ENCODE peak calls at places on chromosomes 6 and 20, in eight cellular contexts. One of them, this sample, is unnamed.

GRCh38 chr6:27726620-27727023 is 185.6 kb downstream of the OR2B2 start:
- DNase-seq in HFF-Myc: peak; percentile 31
- DNase-seq in AG09309: no peak
- DNase-seq in lower leg skin: no peak
- DNase-seq in GM23338: peak; percentile 73
- DNase-seq in foreskin fibroblast: no peak
- DNase-seq in A549: peak; percentile 49
- DNase-seq in CD4-positive, CD25-positive, alpha-beta regulatory T cell: no peak
- DNase-seq in this sample: no peak

GRCh38 chr6:6407061-6407723 is 86.7 kb upstream of the F13A1 start:
- DNase-seq in HFF-Myc: no peak
- DNase-seq in AG09309: no peak
- DNase-seq in lower leg skin: no peak
- DNase-seq in GM23338: no peak
- DNase-seq in foreskin fibroblast: no peak
- DNase-seq in A549: no peak
- DNase-seq in CD4-positive, CD25-positive, alpha-beta regulatory T cell: no peak
- DNase-seq in this sample: no peak

GRCh38 chr20:37327748-37328147 is 18.2 kb upstream of the SRC start:
- DNase-seq in HFF-Myc: no peak
- DNase-seq in AG09309: peak; percentile 79
- DNase-seq in lower leg skin: peak; percentile 83
- DNase-seq in GM23338: no peak
- DNase-seq in foreskin fibroblast: peak; percentile 81
- DNase-seq in A549: no peak
- DNase-seq in CD4-positive, CD25-positive, alpha-beta regulatory T cell: no peak
- DNase-seq in this sample: peak; percentile 73

GRCh38 chr20:52681288-52681687 is 290.9 kb upstream of the TSHZ2 start:
- DNase-seq in HFF-Myc: no peak
- DNase-seq in AG09309: no peak
- DNase-seq in lower leg skin: no peak
- DNase-seq in GM23338: no peak
- DNase-seq in foreskin fibroblast: no peak
- DNase-seq in A549: no peak
- DNase-seq in CD4-positive, CD25-positive, alpha-beta regulatory T cell: no peak
- DNase-seq in this sample: no peak

GRCh38 chr20:53949319-53949839 is 121.0 kb downstream of the BCAS1 start:
- DNase-seq in HFF-Myc: peak; percentile 41
- DNase-seq in AG09309: peak; percentile 83
- DNase-seq in lower leg skin: peak; percentile 42
- DNase-seq in GM23338: no peak
- DNase-seq in foreskin fibroblast: peak; percentile 91
- DNase-seq in A549: no peak
- DNase-seq in CD4-positive, CD25-positive, alpha-beta regulatory T cell: peak; percentile 58
- DNase-seq in this sample: peak; percentile 85

GRCh38 chr6:36752187-36752885 is 54.7 kb downstream of the RAB44 start:
- DNase-seq in HFF-Myc: no peak
- DNase-seq in AG09309: no peak
- DNase-seq in lower leg skin: no peak
- DNase-seq in GM23338: no peak
- DNase-seq in foreskin fibroblast: no peak
- DNase-seq in A549: no peak
- DNase-seq in CD4-positive, CD25-positive, alpha-beta regulatory T cell: no peak
- DNase-seq in this sample: no peak

GRCh38 chr6:167571550-167571949 is 246.7 kb downstream of the TTLL2 start:
- DNase-seq in HFF-Myc: no peak
- DNase-seq in AG09309: no peak
- DNase-seq in lower leg skin: peak; percentile 13
- DNase-seq in GM23338: no peak
- DNase-seq in foreskin fibroblast: no peak
- DNase-seq in A549: no peak
- DNase-seq in CD4-positive, CD25-positive, alpha-beta regulatory T cell: no peak
- DNase-seq in this sample: no peak

GRCh38 chr6:149887343-149887742 is 10.6 kb downstream of the RAET1E start:
- DNase-seq in HFF-Myc: no peak
- DNase-seq in AG09309: no peak
- DNase-seq in lower leg skin: peak; percentile 71
- DNase-seq in GM23338: no peak
- DNase-seq in foreskin fibroblast: peak; percentile 55
- DNase-seq in A549: no peak
- DNase-seq in CD4-positive, CD25-positive, alpha-beta regulatory T cell: no peak
- DNase-seq in this sample: no peak

GRCh38 chr6:110329729-110330436 is 28.3 kb downstream of the METTL24 start:
- DNase-seq in HFF-Myc: no peak
- DNase-seq in AG09309: no peak
- DNase-seq in lower leg skin: no peak
- DNase-seq in GM23338: no peak
- DNase-seq in foreskin fibroblast: no peak
- DNase-seq in A549: no peak
- DNase-seq in CD4-positive, CD25-positive, alpha-beta regulatory T cell: no peak
- DNase-seq in this sample: no peak

GRCh38 chr6:30145818-30146217 is 9.9 kb downstream of the TRIM40 start:
- DNase-seq in HFF-Myc: no peak
- DNase-seq in AG09309: no peak
- DNase-seq in lower leg skin: no peak
- DNase-seq in GM23338: no peak
- DNase-seq in foreskin fibroblast: no peak
- DNase-seq in A549: no peak
- DNase-seq in CD4-positive, CD25-positive, alpha-beta regulatory T cell: no peak
- DNase-seq in this sample: no peak

GRCh38 chr6:113690255-113690956 is 166.7 kb upstream of the MARCKS start:
- DNase-seq in HFF-Myc: no peak
- DNase-seq in AG09309: peak; percentile 68
- DNase-seq in lower leg skin: no peak
- DNase-seq in GM23338: no peak
- DNase-seq in foreskin fibroblast: peak; percentile 75
- DNase-seq in A549: peak; percentile 26
- DNase-seq in CD4-positive, CD25-positive, alpha-beta regulatory T cell: no peak
- DNase-seq in this sample: peak; percentile 72

GRCh38 chr6:169190970-169191369 is 62.7 kb downstream of the THBS2 start:
- DNase-seq in HFF-Myc: no peak
- DNase-seq in AG09309: no peak
- DNase-seq in lower leg skin: no peak
- DNase-seq in GM23338: no peak
- DNase-seq in foreskin fibroblast: no peak
- DNase-seq in A549: no peak
- DNase-seq in CD4-positive, CD25-positive, alpha-beta regulatory T cell: no peak
- DNase-seq in this sample: no peak

GRCh38 chr6:80181352-80182081 is 75.0 kb downstream of the BCKDHB start:
- DNase-seq in HFF-Myc: no peak
- DNase-seq in AG09309: no peak
- DNase-seq in lower leg skin: no peak
- DNase-seq in GM23338: no peak
- DNase-seq in foreskin fibroblast: no peak
- DNase-seq in A549: no peak
- DNase-seq in CD4-positive, CD25-positive, alpha-beta regulatory T cell: no peak
- DNase-seq in this sample: no peak

GRCh38 chr20:34058831-34059230 is 53.2 kb downstream of the EIF2S2 start:
- DNase-seq in HFF-Myc: no peak
- DNase-seq in AG09309: no peak
- DNase-seq in lower leg skin: no peak
- DNase-seq in GM23338: no peak
- DNase-seq in foreskin fibroblast: no peak
- DNase-seq in A549: no peak
- DNase-seq in CD4-positive, CD25-positive, alpha-beta regulatory T cell: no peak
- DNase-seq in this sample: no peak

GRCh38 chr20:56890011-56890410 is 260.9 kb downstream of the TFAP2C start:
- DNase-seq in HFF-Myc: no peak
- DNase-seq in AG09309: no peak
- DNase-seq in lower leg skin: no peak
- DNase-seq in GM23338: no peak
- DNase-seq in foreskin fibroblast: no peak
- DNase-seq in A549: no peak
- DNase-seq in CD4-positive, CD25-positive, alpha-beta regulatory T cell: no peak
- DNase-seq in this sample: no peak

GRCh38 chr6:13048113-13048512 is 280.2 kb downstream of the TBC1D7 start:
- DNase-seq in HFF-Myc: no peak
- DNase-seq in AG09309: no peak
- DNase-seq in lower leg skin: no peak
- DNase-seq in GM23338: no peak
- DNase-seq in foreskin fibroblast: peak; percentile 39
- DNase-seq in A549: no peak
- DNase-seq in CD4-positive, CD25-positive, alpha-beta regulatory T cell: no peak
- DNase-seq in this sample: no peak

GRCh38 chr6:31267504-31268371 is 4.2 kb downstream of the HLA-C start:
- DNase-seq in HFF-Myc: no peak
- DNase-seq in AG09309: no peak
- DNase-seq in lower leg skin: no peak
- DNase-seq in GM23338: no peak
- DNase-seq in foreskin fibroblast: no peak
- DNase-seq in A549: no peak
- DNase-seq in CD4-positive, CD25-positive, alpha-beta regulatory T cell: no peak
- DNase-seq in this sample: no peak

GRCh38 chr6:31270788-31271640 is 878 bp downstream of the HLA-C start:
- DNase-seq in HFF-Myc: no peak
- DNase-seq in AG09309: no peak
- DNase-seq in lower leg skin: no peak
- DNase-seq in GM23338: peak; percentile 68
- DNase-seq in foreskin fibroblast: peak; percentile 72
- DNase-seq in A549: no peak
- DNase-seq in CD4-positive, CD25-positive, alpha-beta regulatory T cell: peak; percentile 72
- DNase-seq in this sample: no peak

GRCh38 chr6:31272431-31272830 is 539 bp upstream of the HLA-C start:
- DNase-seq in HFF-Myc: no peak
- DNase-seq in AG09309: no peak
- DNase-seq in lower leg skin: no peak
- DNase-seq in GM23338: peak; percentile 23
- DNase-seq in foreskin fibroblast: no peak
- DNase-seq in A549: no peak
- DNase-seq in CD4-positive, CD25-positive, alpha-beta regulatory T cell: no peak
- DNase-seq in this sample: no peak

GRCh38 chr6:31271641-31272357 is at the start of gene HLA-C:
- DNase-seq in HFF-Myc: peak; percentile 86
- DNase-seq in AG09309: peak; percentile 91
- DNase-seq in lower leg skin: peak; percentile 95
- DNase-seq in GM23338: peak; percentile 98
- DNase-seq in foreskin fibroblast: peak; percentile 94
- DNase-seq in A549: peak; percentile 89
- DNase-seq in CD4-positive, CD25-positive, alpha-beta regulatory T cell: peak; percentile 90
- DNase-seq in this sample: peak; percentile 78

GRCh38 chr6:31272856-31273626 is 1.1 kb upstream of the HLA-C start:
- DNase-seq in HFF-Myc: no peak
- DNase-seq in AG09309: no peak
- DNase-seq in lower leg skin: no peak
- DNase-seq in GM23338: peak; percentile 8
- DNase-seq in foreskin fibroblast: no peak
- DNase-seq in A549: no peak
- DNase-seq in CD4-positive, CD25-positive, alpha-beta regulatory T cell: no peak
- DNase-seq in this sample: no peak
- H3K4me3 ChIP-seq in HFF-Myc: no peak overlapping the region
- H3K4me3 ChIP-seq in AG09309: no peak overlapping the region
- H3K4me3 ChIP-seq in lower leg skin: no peak overlapping the region
- H3K4me3 ChIP-seq in GM23338: peak overlapping the region; percentile 55
- H3K4me3 ChIP-seq in foreskin fibroblast: no peak overlapping the region
- H3K4me3 ChIP-seq in A549: no peak overlapping the region
- H3K4me3 ChIP-seq in CD4-positive, CD25-positive, alpha-beta regulatory T cell: peak overlapping the region; percentile 99
- H3K4me3 ChIP-seq in this sample: no peak overlapping the region

DNA sequence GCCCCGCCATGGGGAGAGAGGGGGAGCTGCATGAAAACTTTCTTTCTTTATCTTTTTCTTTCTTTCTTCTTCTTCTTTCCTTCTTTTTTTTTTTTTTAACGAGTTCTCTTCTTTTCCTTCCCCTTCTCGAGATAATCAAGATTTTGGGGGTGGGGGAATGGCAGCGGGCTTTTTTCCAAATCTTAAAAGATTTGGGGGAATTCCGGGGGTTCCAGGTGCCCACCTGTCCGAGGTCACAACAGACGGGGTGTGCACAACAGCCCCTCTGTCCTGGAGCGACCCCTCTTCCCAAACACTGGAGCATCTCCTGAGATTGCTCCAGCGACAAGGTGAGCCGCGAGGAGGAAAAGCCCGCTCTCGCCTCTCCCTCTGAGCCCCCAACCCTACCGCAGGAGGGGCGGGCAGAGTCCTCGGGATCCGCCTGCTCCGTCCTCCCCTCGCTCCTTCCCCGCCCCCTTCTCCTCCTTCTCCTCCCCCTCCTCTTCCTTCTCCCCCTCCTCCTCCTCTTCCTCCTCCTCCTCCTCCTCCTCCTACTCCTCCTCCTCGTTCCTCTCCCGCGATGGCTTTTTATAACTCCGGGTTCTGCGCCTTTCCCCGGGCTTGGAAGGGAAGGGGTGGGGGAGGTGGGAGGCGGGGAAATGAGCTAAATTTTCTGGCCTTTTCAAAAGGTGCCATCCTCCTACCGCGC is 694 bp upstream of the KCNB1 start:
- DNase-seq in HFF-Myc: no peak
- DNase-seq in AG09309: no peak
- DNase-seq in lower leg skin: no peak
- DNase-seq in GM23338: peak; percentile 60
- DNase-seq in foreskin fibroblast: no peak
- DNase-seq in A549: no peak
- DNase-seq in CD4-positive, CD25-positive, alpha-beta regulatory T cell: no peak
- DNase-seq in this sample: no peak
- H3K4me3 ChIP-seq in HFF-Myc: no peak overlapping the region
- H3K4me3 ChIP-seq in AG09309: no peak overlapping the region
- H3K4me3 ChIP-seq in lower leg skin: no peak overlapping the region
- H3K4me3 ChIP-seq in GM23338: peak overlapping the region; percentile 64
- H3K4me3 ChIP-seq in foreskin fibroblast: peak overlapping the region; percentile 29
- H3K4me3 ChIP-seq in A549: peak overlapping the region; percentile 51
- H3K4me3 ChIP-seq in CD4-positive, CD25-positive, alpha-beta regulatory T cell: no peak overlapping the region
- H3K4me3 ChIP-seq in this sample: peak overlapping the region; percentile 30

GRCh38 chr6:19805146-19805515 is 32.0 kb upstream of the ID4 start:
- DNase-seq in HFF-Myc: no peak
- DNase-seq in AG09309: no peak
- DNase-seq in lower leg skin: no peak
- DNase-seq in GM23338: peak; percentile 4
- DNase-seq in foreskin fibroblast: no peak
- DNase-seq in A549: no peak
- DNase-seq in CD4-positive, CD25-positive, alpha-beta regulatory T cell: no peak
- DNase-seq in this sample: no peak
- H3K4me3 ChIP-seq in HFF-Myc: peak overlapping the region; percentile 45
- H3K4me3 ChIP-seq in AG09309: peak overlapping the region; percentile 53
- H3K4me3 ChIP-seq in lower leg skin: peak overlapping the region; percentile 8
- H3K4me3 ChIP-seq in GM23338: peak overlapping the region; percentile 67
- H3K4me3 ChIP-seq in foreskin fibroblast: peak overlapping the region; percentile 57
- H3K4me3 ChIP-seq in A549: peak overlapping the region; percentile 47
- H3K4me3 ChIP-seq in CD4-positive, CD25-positive, alpha-beta regulatory T cell: no peak overlapping the region
- H3K4me3 ChIP-seq in this sample: peak overlapping the region; percentile 73

DNA sequence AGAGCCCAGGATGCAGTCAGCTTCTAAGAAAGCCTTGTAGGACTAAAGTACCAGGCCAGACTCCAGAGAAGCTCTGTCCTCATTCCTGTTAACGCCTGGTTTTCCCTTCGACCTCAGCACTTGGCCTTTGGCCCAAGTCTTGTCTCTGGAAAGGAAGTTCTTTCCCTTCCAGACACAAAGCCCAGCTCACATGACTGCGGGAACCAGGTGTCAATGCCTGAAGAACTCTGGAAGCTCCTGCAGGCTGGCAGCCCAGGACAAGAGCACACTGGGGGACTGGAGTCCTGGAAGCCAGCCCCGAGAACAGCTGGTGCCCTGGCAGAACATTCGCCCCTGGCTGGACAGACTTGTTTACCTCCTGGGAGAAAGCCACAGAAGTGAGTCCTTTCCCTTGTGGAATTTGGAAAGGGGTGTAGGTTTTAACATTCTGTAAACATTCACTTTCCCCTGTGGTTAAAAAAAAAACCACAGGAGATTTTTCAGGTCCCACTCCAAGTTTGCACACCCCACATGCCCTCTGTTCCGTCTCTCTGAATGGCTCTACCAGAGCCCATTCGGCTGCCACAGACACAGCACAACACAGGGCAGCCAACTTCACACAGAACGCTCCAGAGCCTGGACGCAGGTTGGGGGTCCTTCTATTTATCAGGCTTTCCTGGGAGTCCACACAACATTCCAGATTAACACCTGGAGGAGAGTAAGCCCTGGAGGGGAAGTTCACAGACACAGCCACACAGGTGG is 18.1 kb downstream of the ACSS1 start:
- DNase-seq in HFF-Myc: no peak
- DNase-seq in AG09309: no peak
- DNase-seq in lower leg skin: peak; percentile 93
- DNase-seq in GM23338: no peak
- DNase-seq in foreskin fibroblast: peak; percentile 49
- DNase-seq in A549: no peak
- DNase-seq in CD4-positive, CD25-positive, alpha-beta regulatory T cell: no peak
- DNase-seq in this sample: no peak
- H3K4me3 ChIP-seq in HFF-Myc: no peak overlapping the region
- H3K4me3 ChIP-seq in AG09309: no peak overlapping the region
- H3K4me3 ChIP-seq in lower leg skin: no peak overlapping the region
- H3K4me3 ChIP-seq in GM23338: no peak overlapping the region
- H3K4me3 ChIP-seq in foreskin fibroblast: no peak overlapping the region
- H3K4me3 ChIP-seq in A549: no peak overlapping the region
- H3K4me3 ChIP-seq in CD4-positive, CD25-positive, alpha-beta regulatory T cell: no peak overlapping the region
- H3K4me3 ChIP-seq in this sample: no peak overlapping the region

This sample was measured in skeletal muscle cell.